ENCODE peak calls at places on chromosome 22, in ten cellular contexts. One of them, this sample, is unnamed.

GRCh38 chr22:44710474-44711235 is 8.7 kb downstream of the PRR5 start:
- DNase-seq in cardiac muscle cell: no peak
- DNase-seq in lower lobe of right lung: no peak
- DNase-seq in GM12865: peak
- DNase-seq in uterus: no peak
- DNase-seq in IMR-90: no peak
- DNase-seq in AG04449: no peak
- DNase-seq in right lobe of liver: no peak
- DNase-seq in A549: no peak
- DNase-seq in sigmoid colon: no peak
- DNase-seq in this sample: no peak

GRCh38 chr22:43188829-43189545 is 2.1 kb upstream of the TTLL12 start:
- DNase-seq in cardiac muscle cell: no peak
- DNase-seq in sigmoid colon: no peak
- DNase-seq in right lobe of liver: no peak
- DNase-seq in uterus: no peak
- DNase-seq in lower lobe of right lung: no peak
- DNase-seq in A549: no peak
- DNase-seq in IMR-90: no peak
- DNase-seq in GM12865: no peak
- DNase-seq in AG04449: no peak
- DNase-seq in this sample: no peak

GRCh38 chr22:29520851-29521250 is 32.7 kb downstream of the THOC5 start:
- DNase-seq in lower lobe of right lung: no peak
- DNase-seq in cardiac muscle cell: peak
- DNase-seq in right lobe of liver: no peak
- DNase-seq in sigmoid colon: no peak
- DNase-seq in IMR-90: peak
- DNase-seq in uterus: no peak
- DNase-seq in AG04449: peak
- DNase-seq in A549: no peak
- DNase-seq in GM12865: no peak
- DNase-seq in this sample: peak

GRCh38 chr22:44182591-44183588 is 2.2 kb downstream of the PARVG start:
- DNase-seq in right lobe of liver: peak
- DNase-seq in A549: no peak
- DNase-seq in lower lobe of right lung: peak
- DNase-seq in sigmoid colon: peak
- DNase-seq in AG04449: no peak
- DNase-seq in GM12865: peak
- DNase-seq in IMR-90: no peak
- DNase-seq in uterus: no peak
- DNase-seq in cardiac muscle cell: no peak
- DNase-seq in this sample: no peak

GRCh38 chr22:22248878-22249277 is 4.3 kb downstream of the VPREB1 start:
- DNase-seq in IMR-90: no peak
- DNase-seq in right lobe of liver: no peak
- DNase-seq in A549: no peak
- DNase-seq in AG04449: no peak
- DNase-seq in uterus: no peak
- DNase-seq in lower lobe of right lung: no peak
- DNase-seq in sigmoid colon: no peak
- DNase-seq in GM12865: peak
- DNase-seq in cardiac muscle cell: no peak
- DNase-seq in this sample: no peak

GRCh38 chr22:43921361-43921760 is 2.2 kb upstream of the PNPLA3 start:
- DNase-seq in lower lobe of right lung: no peak
- DNase-seq in cardiac muscle cell: peak
- DNase-seq in uterus: no peak
- DNase-seq in sigmoid colon: no peak
- DNase-seq in A549: no peak
- DNase-seq in GM12865: no peak
- DNase-seq in IMR-90: peak
- DNase-seq in AG04449: no peak
- DNase-seq in right lobe of liver: peak
- DNase-seq in this sample: peak

GRCh38 chr22:19325296-19325950 is 33.9 kb upstream of the CLTCL1 start:
- DNase-seq in cardiac muscle cell: peak
- DNase-seq in lower lobe of right lung: no peak
- DNase-seq in IMR-90: peak
- DNase-seq in AG04449: no peak
- DNase-seq in A549: no peak
- DNase-seq in sigmoid colon: no peak
- DNase-seq in right lobe of liver: no peak
- DNase-seq in GM12865: no peak
- DNase-seq in uterus: no peak
- DNase-seq in this sample: no peak

GRCh38 chr22:45064313-45065268 is 54.8 kb upstream of the PHF21B start:
- DNase-seq in lower lobe of right lung: no peak
- DNase-seq in uterus: no peak
- DNase-seq in GM12865: peak
- DNase-seq in sigmoid colon: no peak
- DNase-seq in cardiac muscle cell: peak
- DNase-seq in AG04449: peak
- DNase-seq in A549: no peak
- DNase-seq in right lobe of liver: no peak
- DNase-seq in IMR-90: peak
- DNase-seq in this sample: peak

GRCh38 chr22:19216579-19216978 is 38.0 kb upstream of the SLC25A1 start:
- DNase-seq in GM12865: no peak
- DNase-seq in lower lobe of right lung: no peak
- DNase-seq in sigmoid colon: no peak
- DNase-seq in cardiac muscle cell: no peak
- DNase-seq in AG04449: no peak
- DNase-seq in IMR-90: no peak
- DNase-seq in A549: no peak
- DNase-seq in uterus: no peak
- DNase-seq in right lobe of liver: no peak
- DNase-seq in this sample: no peak

GRCh38 chr22:22882033-22882717 is 5.4 kb upstream of the IGLL5 start:
- DNase-seq in uterus: no peak
- DNase-seq in sigmoid colon: no peak
- DNase-seq in GM12865: peak
- DNase-seq in IMR-90: no peak
- DNase-seq in right lobe of liver: no peak
- DNase-seq in lower lobe of right lung: no peak
- DNase-seq in AG04449: no peak
- DNase-seq in A549: no peak
- DNase-seq in cardiac muscle cell: no peak
- DNase-seq in this sample: no peak

GRCh38 chr22:20171288-20172037 is 20.6 kb upstream of the CCDC188 start:
- DNase-seq in GM12865: no peak
- DNase-seq in IMR-90: no peak
- DNase-seq in right lobe of liver: no peak
- DNase-seq in cardiac muscle cell: no peak
- DNase-seq in AG04449: no peak
- DNase-seq in A549: no peak
- DNase-seq in lower lobe of right lung: no peak
- DNase-seq in sigmoid colon: no peak
- DNase-seq in uterus: no peak
- DNase-seq in this sample: no peak

GRCh38 chr22:43448048-43448447 is 36.2 kb downstream of the MPPED1 start:
- DNase-seq in uterus: no peak
- DNase-seq in sigmoid colon: no peak
- DNase-seq in right lobe of liver: no peak
- DNase-seq in A549: no peak
- DNase-seq in GM12865: no peak
- DNase-seq in IMR-90: no peak
- DNase-seq in AG04449: no peak
- DNase-seq in lower lobe of right lung: no peak
- DNase-seq in cardiac muscle cell: no peak
- DNase-seq in this sample: no peak

GRCh38 chr22:43346521-43346929 is 3.4 kb upstream of the SCUBE1 start:
- DNase-seq in right lobe of liver: peak
- DNase-seq in AG04449: no peak
- DNase-seq in GM12865: peak
- DNase-seq in lower lobe of right lung: peak
- DNase-seq in IMR-90: no peak
- DNase-seq in sigmoid colon: peak
- DNase-seq in uterus: peak
- DNase-seq in cardiac muscle cell: peak
- DNase-seq in A549: peak
- DNase-seq in this sample: no peak

DNA sequence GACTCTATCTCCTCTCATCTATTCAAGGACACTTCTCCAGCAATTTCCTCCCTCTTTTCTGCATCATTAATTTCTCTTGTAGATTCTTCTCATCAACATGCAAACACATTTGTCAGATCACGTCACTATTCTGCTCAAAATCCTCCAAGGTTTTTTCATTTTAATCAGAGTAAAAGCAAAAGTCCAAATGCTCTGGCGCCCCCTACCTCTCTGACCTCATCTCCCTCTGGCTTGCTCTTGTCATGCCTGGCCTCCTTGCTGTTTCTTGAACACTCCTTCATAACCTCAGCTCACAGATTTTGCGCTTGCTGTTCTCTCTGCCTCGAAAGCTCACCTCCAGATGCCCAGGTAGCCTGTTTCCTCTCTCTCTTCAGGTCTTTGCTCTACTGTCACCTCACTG is 22.4 kb downstream of the RTCB start:
- DNase-seq in AG04449: no peak
- DNase-seq in right lobe of liver: no peak
- DNase-seq in sigmoid colon: no peak
- DNase-seq in A549: no peak
- DNase-seq in uterus: no peak
- DNase-seq in lower lobe of right lung: no peak
- DNase-seq in IMR-90: peak
- DNase-seq in cardiac muscle cell: peak
- DNase-seq in GM12865: no peak
- DNase-seq in this sample: no peak
- TF ChIP-seq CTCF in AG04449: peak
- TF ChIP-seq CTCF in right lobe of liver: peak
- TF ChIP-seq CTCF in sigmoid colon: no peak
- TF ChIP-seq CTCF in A549: peak
- TF ChIP-seq CTCF in uterus: no peak
- TF ChIP-seq CTCF in lower lobe of right lung: peak
- TF ChIP-seq CTCF in IMR-90: peak
- TF ChIP-seq CTCF in cardiac muscle cell: peak
- TF ChIP-seq CTCF in GM12865: no peak
- TF ChIP-seq CTCF in this sample: peak

GRCh38 chr22:40769761-40770160 is 49.4 kb downstream of the SLC25A17 start:
- DNase-seq in AG04449: no peak
- DNase-seq in A549: no peak
- DNase-seq in sigmoid colon: no peak
- DNase-seq in uterus: no peak
- DNase-seq in cardiac muscle cell: no peak
- DNase-seq in IMR-90: no peak
- DNase-seq in GM12865: no peak
- DNase-seq in lower lobe of right lung: no peak
- DNase-seq in right lobe of liver: no peak
- DNase-seq in this sample: no peak

GRCh38 chr22:40768187-40768586 is 51.0 kb downstream of the SLC25A17 start:
- DNase-seq in lower lobe of right lung: no peak
- DNase-seq in sigmoid colon: no peak
- DNase-seq in GM12865: no peak
- DNase-seq in IMR-90: no peak
- DNase-seq in uterus: no peak
- DNase-seq in AG04449: no peak
- DNase-seq in right lobe of liver: no peak
- DNase-seq in cardiac muscle cell: no peak
- DNase-seq in A549: no peak
- DNase-seq in this sample: no peak

GRCh38 chr22:40766956-40767355 is 52.2 kb downstream of the SLC25A17 start:
- DNase-seq in IMR-90: no peak
- DNase-seq in A549: no peak
- DNase-seq in sigmoid colon: no peak
- DNase-seq in GM12865: no peak
- DNase-seq in right lobe of liver: no peak
- DNase-seq in uterus: no peak
- DNase-seq in cardiac muscle cell: no peak
- DNase-seq in AG04449: no peak
- DNase-seq in lower lobe of right lung: no peak
- DNase-seq in this sample: no peak

GRCh38 chr22:40759294-40759840 is 59.8 kb downstream of the SLC25A17 start:
- DNase-seq in AG04449: no peak
- DNase-seq in cardiac muscle cell: no peak
- DNase-seq in IMR-90: no peak
- DNase-seq in uterus: no peak
- DNase-seq in GM12865: no peak
- DNase-seq in lower lobe of right lung: no peak
- DNase-seq in right lobe of liver: no peak
- DNase-seq in sigmoid colon: no peak
- DNase-seq in A549: no peak
- DNase-seq in this sample: no peak

GRCh38 chr22:40764743-40765441 is 54.3 kb downstream of the SLC25A17 start:
- DNase-seq in cardiac muscle cell: no peak
- DNase-seq in AG04449: no peak
- DNase-seq in GM12865: peak
- DNase-seq in A549: no peak
- DNase-seq in IMR-90: no peak
- DNase-seq in right lobe of liver: no peak
- DNase-seq in lower lobe of right lung: no peak
- DNase-seq in uterus: no peak
- DNase-seq in sigmoid colon: no peak
- DNase-seq in this sample: no peak
- H3K4me3 ChIP-seq in cardiac muscle cell: no peak
- H3K4me3 ChIP-seq in AG04449: no peak
- H3K4me3 ChIP-seq in GM12865: no peak
- H3K4me3 ChIP-seq in A549: no peak
- H3K4me3 ChIP-seq in IMR-90: no peak
- H3K4me3 ChIP-seq in right lobe of liver: no peak
- H3K4me3 ChIP-seq in lower lobe of right lung: no peak
- H3K4me3 ChIP-seq in uterus: no peak
- H3K4me3 ChIP-seq in sigmoid colon: no peak
- H3K4me3 ChIP-seq in this sample: no peak

GRCh38 chr22:31086703-31087330 is 5.7 kb downstream of the SMTN start:
- DNase-seq in right lobe of liver: no peak
- DNase-seq in lower lobe of right lung: no peak
- DNase-seq in IMR-90: no peak
- DNase-seq in AG04449: no peak
- DNase-seq in cardiac muscle cell: no peak
- DNase-seq in uterus: no peak
- DNase-seq in sigmoid colon: no peak
- DNase-seq in GM12865: no peak
- DNase-seq in A549: no peak
- DNase-seq in this sample: no peak
- TF ChIP-seq CTCF in right lobe of liver: no peak
- TF ChIP-seq CTCF in lower lobe of right lung: no peak
- TF ChIP-seq CTCF in IMR-90: no peak
- TF ChIP-seq CTCF in AG04449: no peak
- TF ChIP-seq CTCF in cardiac muscle cell: no peak
- TF ChIP-seq CTCF in uterus: no peak
- TF ChIP-seq CTCF in sigmoid colon: no peak
- TF ChIP-seq CTCF in GM12865: no peak
- TF ChIP-seq CTCF in A549: no peak
- TF ChIP-seq CTCF in this sample: no peak

DNA sequence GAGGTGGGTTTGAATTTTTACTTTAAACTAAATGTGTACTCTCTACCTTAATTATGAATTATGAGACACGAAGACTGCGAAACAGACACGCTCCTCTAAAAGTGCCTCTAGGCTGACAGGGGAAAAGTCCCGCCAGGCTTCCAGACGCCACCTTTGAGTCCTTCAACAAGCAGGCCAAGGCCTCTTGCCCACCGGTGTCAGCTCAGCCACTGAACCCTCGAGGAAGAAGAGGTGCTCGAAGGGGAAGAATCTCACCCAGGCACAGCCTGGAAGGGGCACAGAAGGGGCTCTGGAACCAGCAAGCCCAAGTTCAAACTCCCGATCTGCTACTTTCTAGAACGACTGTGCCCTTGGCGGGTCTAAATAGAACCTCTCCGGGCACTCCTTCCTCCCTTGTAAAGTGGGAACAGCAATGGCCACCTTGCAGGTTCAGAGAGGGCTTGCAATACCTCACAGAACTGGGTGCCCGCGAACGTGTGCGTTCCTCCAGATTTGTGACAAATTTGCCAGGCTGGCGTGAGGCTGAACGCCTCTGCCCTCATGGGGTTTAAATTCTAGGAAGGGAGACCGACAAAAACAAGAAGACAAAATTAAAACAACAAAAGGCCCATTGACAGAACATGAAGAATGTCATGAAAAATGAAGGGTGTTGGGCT is 158.5 kb upstream of the GRK3 start:
- DNase-seq in IMR-90: no peak
- DNase-seq in A549: no peak
- DNase-seq in lower lobe of right lung: no peak
- DNase-seq in sigmoid colon: no peak
- DNase-seq in right lobe of liver: no peak
- DNase-seq in uterus: no peak
- DNase-seq in GM12865: no peak
- DNase-seq in AG04449: no peak
- DNase-seq in cardiac muscle cell: no peak
- DNase-seq in this sample: no peak
- H3K4me3 ChIP-seq in IMR-90: peak
- H3K4me3 ChIP-seq in A549: peak
- H3K4me3 ChIP-seq in lower lobe of right lung: peak
- H3K4me3 ChIP-seq in sigmoid colon: peak
- H3K4me3 ChIP-seq in right lobe of liver: peak
- H3K4me3 ChIP-seq in uterus: peak
- H3K4me3 ChIP-seq in GM12865: peak
- H3K4me3 ChIP-seq in AG04449: peak
- H3K4me3 ChIP-seq in cardiac muscle cell: peak
- H3K4me3 ChIP-seq in this sample: peak